ENCODE peak calls at places on chromosomes 7 and 10, in six cellular contexts. U is endothelial cell, L is mammary epithelial cell, S is stomach, F is cardiac muscle cell, Y is fibroblast of mammary gland. M is an unnamed sample.

GRCh38 chr10:66572700-66573099 is 353.1 kb upstream of the LRRTM3 start:
- DNase-seq in U (no peak), L (no peak), S (no peak), F (no peak), Y (no peak), M (no peak)

GRCh38 chr10:30736685-30737232 is 107.2 kb upstream of the LYZL2 start:
- DNase-seq in U (no peak), L (peak; percentile 92), S (peak; percentile 32), F (no peak), Y (peak; percentile 99), M (peak; percentile 49)

GRCh38 chr7:94451276-94451675 is 56.6 kb downstream of the COL1A2 start:
- DNase-seq in U (no peak), L (no peak), S (no peak), F (no peak), Y (no peak), M (no peak)

GRCh38 chr10:76769161-76769560 is 868.4 kb downstream of the KCNMA1 start:
- DNase-seq in U (no peak), L (no peak), S (no peak), F (no peak), Y (peak; percentile 13), M (no peak)

GRCh38 chr7:109844362-109844761 is 1246.6 kb upstream of the LRRN3 start:
- DNase-seq in U (no peak), L (no peak), S (no peak), F (peak; percentile 15), Y (peak; percentile 1), M (peak; percentile 34)

GRCh38 chr7:132004528-132004927 is 448.1 kb upstream of the PODXL start:
- DNase-seq in U (no peak), L (peak; percentile 17), S (no peak), F (peak; percentile 65), Y (peak; percentile 24), M (no peak)

GRCh38 chr10:22825841-22826240 is 102.0 kb upstream of the ARMC3 start:
- DNase-seq in U (no peak), L (no peak), S (no peak), F (no peak), Y (no peak), M (no peak)

GRCh38 chr7:111825046-111825445 is 262.8 kb upstream of the IMMP2L start:
- DNase-seq in U (no peak), L (no peak), S (no peak), F (no peak), Y (no peak), M (no peak)

GRCh38 chr7:22733761-22734160 is 6.8 kb downstream of the IL6 start:
- DNase-seq in U (no peak), L (no peak), S (no peak), F (no peak), Y (no peak), M (no peak)

GRCh38 chr10:101770331-101771215 is 5.3 kb downstream of the FGF8 start:
- DNase-seq in U (no peak), L (no peak), S (peak; percentile 14), F (no peak), Y (no peak), M (no peak)

GRCh38 chr10:17685227-17685840 is 41.4 kb downstream of the STAM start:
- DNase-seq in U (no peak), L (no peak), S (no peak), F (no peak), Y (no peak), M (no peak)

GRCh38 chr10:93457511-93457910 is 24.6 kb downstream of the MYOF start:
- DNase-seq in U (no peak), L (no peak), S (no peak), F (no peak), Y (no peak), M (no peak)

GRCh38 chr7:23931633-23932032 is 221.6 kb downstream of the STK31 start:
- DNase-seq in U (no peak), L (peak; percentile 21), S (no peak), F (no peak), Y (no peak), M (no peak)

GRCh38 chr10:43856299-43856698 is 207.6 kb upstream of the ZNF32 start:
- DNase-seq in U (no peak), L (no peak), S (no peak), F (no peak), Y (no peak), M (no peak)

GRCh38 chr7:80206763-80207162 is 72.1 kb downstream of the GNAI1 start:
- DNase-seq in U (no peak), L (no peak), S (no peak), F (no peak), Y (no peak), M (no peak)

GRCh38 chr7:34821965-34822558 is 164.0 kb downstream of the NPSR1 start:
- DNase-seq in U (no peak), L (no peak), S (no peak), F (no peak), Y (no peak), M (no peak)

GRCh38 chr10:46020871-46021553 is 9.4 kb downstream of the NCOA4 start:
- DNase-seq in U (no peak), L (peak; percentile 83), S (no peak), F (no peak), Y (peak; percentile 89), M (no peak)

GRCh38 chr7:5349005-5349380 is 66.2 kb downstream of the SLC29A4 start:
- DNase-seq in U (no peak), L (no peak), S (no peak), F (no peak), Y (no peak), M (no peak)

GRCh38 chr7:5349437-5350173 is 66.9 kb downstream of the SLC29A4 start:
- DNase-seq in U (no peak), L (no peak), S (no peak), F (peak; percentile 56), Y (no peak), M (no peak)

GRCh38 chr7:5350600-5351385 is 68.0 kb downstream of the SLC29A4 start:
- DNase-seq in U (no peak), L (no peak), S (no peak), F (peak; percentile 24), Y (no peak), M (no peak)

GRCh38 chr7:5350174-5350463 is 67.4 kb downstream of the SLC29A4 start:
- DNase-seq in U (no peak), L (no peak), S (no peak), F (no peak), Y (no peak), M (no peak)

DNA sequence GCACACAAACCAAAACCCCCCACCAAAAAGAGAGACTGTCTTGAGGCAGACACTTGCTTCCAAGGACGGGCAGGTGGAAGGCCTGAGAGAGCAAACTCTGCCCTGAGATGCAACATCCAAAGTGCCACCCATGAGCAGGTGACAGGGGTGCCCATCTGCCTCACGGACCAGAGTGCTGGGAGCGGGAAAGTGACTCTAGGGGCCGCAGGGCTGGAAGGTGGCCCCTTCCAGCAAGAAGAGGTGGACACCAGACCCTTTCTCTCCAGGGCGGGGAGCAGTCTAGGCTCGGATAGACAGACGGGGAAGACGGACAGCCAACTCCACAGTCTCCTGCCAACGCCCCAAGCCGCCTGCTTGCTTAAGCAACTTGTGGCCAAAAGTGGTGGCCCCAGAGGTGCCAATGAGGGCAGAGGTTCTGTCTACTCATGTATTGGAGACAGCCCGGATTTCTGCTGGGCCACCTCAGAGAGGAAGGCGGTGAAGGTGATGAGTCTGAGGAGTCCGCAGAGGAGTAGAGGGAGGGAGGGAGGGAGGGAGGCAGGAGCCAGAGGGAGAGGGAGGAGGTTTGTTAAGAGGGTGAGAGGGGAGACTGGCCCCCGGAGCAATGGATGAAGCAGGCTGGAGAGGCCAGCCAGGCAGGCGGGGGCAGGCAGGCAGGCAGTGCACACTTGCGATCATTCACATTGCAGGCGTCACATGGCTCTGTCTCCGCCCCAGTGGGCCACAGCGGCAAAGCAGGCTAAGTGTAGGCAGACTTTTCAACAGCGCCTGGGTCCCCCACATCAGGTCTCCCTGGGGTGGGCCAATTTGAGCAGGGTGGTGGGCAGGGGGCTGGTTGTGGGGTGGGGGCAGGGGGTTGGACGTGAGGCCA is 65.6 kb downstream of the SLC29A4 start:
- DNase-seq in U (no peak), L (no peak), S (no peak), F (peak; percentile 48), Y (no peak), M (no peak)
- TF ChIP-seq CTCF in U (no peak), L (no peak), S (no peak), F (no peak), Y (no peak), M (no peak)

GRCh38 chr10:49691588-49691987 is 12.1 kb downstream of the C10orf53 start:
- DNase-seq in U (no peak), L (no peak), S (no peak), F (no peak), Y (no peak), M (no peak)

GRCh38 chr10:49689882-49690510 is 10.5 kb downstream of the C10orf53 start:
- DNase-seq in U (no peak), L (no peak), S (no peak), F (no peak), Y (no peak), M (no peak)

GRCh38 chr10:49686651-49687050 is 7.2 kb downstream of the C10orf53 start:
- DNase-seq in U (no peak), L (no peak), S (no peak), F (no peak), Y (no peak), M (no peak)

GRCh38 chr10:49690673-49691356 is 11.4 kb downstream of the C10orf53 start:
- DNase-seq in U (no peak), L (no peak), S (no peak), F (no peak), Y (peak; percentile 10), M (no peak)

DNA sequence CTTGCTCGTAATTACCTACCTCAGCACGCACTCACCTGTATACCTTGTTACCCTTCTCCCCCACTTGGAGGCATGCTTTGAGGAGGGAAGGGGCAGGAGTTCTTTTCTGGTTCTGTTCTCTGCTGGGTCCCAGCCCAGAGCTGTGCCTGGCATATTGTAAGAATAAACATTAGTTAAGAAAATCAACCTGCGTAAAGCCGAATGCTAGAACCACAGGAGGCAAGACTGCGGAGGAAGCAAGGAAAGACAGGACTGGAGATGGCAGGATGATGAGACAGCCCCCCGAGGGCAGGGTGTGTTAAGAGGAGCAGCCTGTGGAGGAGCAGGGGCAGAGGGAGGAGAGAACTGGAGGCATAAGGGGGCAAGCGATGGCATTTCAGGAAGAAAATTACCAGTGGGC is 9.5 kb downstream of the C10orf53 start:
- DNase-seq in U (no peak), L (no peak), S (no peak), F (no peak), Y (no peak), M (no peak)
- TF ChIP-seq CTCF in U (no peak), L (no peak), S (no peak), F (no peak), Y (no peak), M (no peak)

DNA sequence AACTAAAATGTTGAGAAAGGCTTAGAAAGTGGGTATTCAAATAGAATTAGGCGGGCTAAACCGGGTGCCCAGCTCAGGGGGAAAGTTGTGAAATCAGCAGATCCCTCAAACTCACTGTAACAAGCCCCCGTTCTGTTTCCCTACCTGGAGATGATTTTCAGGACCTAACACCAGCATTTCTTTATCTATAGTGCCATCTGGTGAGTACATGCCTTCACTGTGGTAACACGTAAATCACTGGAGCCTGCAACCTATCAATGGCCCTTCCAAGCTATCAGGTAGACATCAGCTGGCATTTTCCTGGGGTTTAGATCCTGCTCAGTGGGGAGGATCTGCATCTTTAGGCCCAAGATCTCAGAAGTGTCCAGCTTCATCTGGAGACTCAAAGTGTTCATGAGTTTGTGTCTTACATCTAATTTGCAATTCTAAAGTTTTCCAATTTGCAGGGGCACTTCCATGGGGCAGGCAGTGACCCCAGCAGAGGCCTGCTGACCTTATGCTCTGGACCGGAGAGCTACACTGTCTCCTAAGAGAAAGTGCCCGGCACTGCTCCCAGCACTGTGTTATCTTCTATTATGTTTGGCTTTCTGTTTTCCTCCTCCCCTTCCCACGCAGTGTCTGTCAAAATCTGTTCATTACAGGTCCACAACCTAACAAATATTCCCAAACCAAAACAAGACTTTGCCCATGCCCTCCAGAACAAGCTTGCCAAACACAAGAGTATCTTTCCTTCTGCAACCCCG is 132.5 kb downstream of the LSM5 start:
- DNase-seq in U (peak; percentile 13), L (peak; percentile 22), S (no peak), F (no peak), Y (no peak), M (no peak)
- TF ChIP-seq CTCF in U (no peak), L (peak; percentile 51), S (no peak), F (no peak), Y (no peak), M (peak; percentile 36)

GRCh38 chr10:48509974-48510692 is 94.7 kb downstream of the ARHGAP22 start:
- DNase-seq in U (peak; percentile 44), L (no peak), S (peak; percentile 25), F (peak; percentile 62), Y (no peak), M (peak; percentile 62)
- TF ChIP-seq CTCF in U (peak; percentile 22), L (peak; percentile 7), S (no peak), F (peak; percentile 53), Y (peak; percentile 13), M (peak; percentile 30)